ENCODE peak calls at places on chromosomes 16 and 17, in five cellular contexts. F is body of pancreas, S is adrenal gland, Z is fibroblast of the aortic adventitia, Q is A549. J is an unnamed sample.
A peak's percentile ranks its signal among the peaks of the same experiment; 100 is the strongest.

GRCh38 chr17:2386400-2387085 is 14.3 kb downstream of the MNT start:
- DNase-seq in S (no peak), Z (no peak), F (peak; percentile 52), Q (no peak), J (no peak)

GRCh38 chr17:41651625-41652460 is 27.5 kb upstream of the KRT17 start:
- DNase-seq in Z (no peak), F (peak; percentile 86), S (no peak), Q (no peak), J (no peak)

GRCh38 chr16:57593990-57594389 is 34.4 kb upstream of the ADGRG1 start:
- DNase-seq in S (no peak), Q (no peak), Z (no peak), F (no peak), J (no peak)

GRCh38 chr17:50108556-50108955 is 13.4 kb downstream of the PDK2 start:
- DNase-seq in Z (no peak), S (no peak), F (no peak), Q (no peak), J (no peak)

GRCh38 chr17:19248923-19249574 is 11.9 kb downstream of the EPN2 start:
- DNase-seq in S (peak; percentile 71), Z (peak; percentile 87), F (peak; percentile 35), Q (no peak), J (peak; percentile 10)

GRCh38 chr17:27559506-27559931 is 71.5 kb upstream of the LGALS9 start:
- DNase-seq in Z (peak; percentile 84), Q (no peak), S (no peak), F (no peak), J (no peak)

GRCh38 chr17:7832431-7832830 is 1.6 kb upstream of the KDM6B start:
- DNase-seq in F (no peak), S (no peak), Q (no peak), Z (no peak), J (no peak)

GRCh38 chr17:46264456-46265198 is 30.3 kb upstream of the LRRC37A start:
- DNase-seq in F (no peak), S (no peak), Q (peak; percentile 56), Z (peak; percentile 71), J (no peak)

GRCh38 chr17:46895171-46895570 is 27.8 kb upstream of the GOSR2 start:
- DNase-seq in S (no peak), Q (no peak), F (no peak), Z (no peak), J (no peak)

GRCh38 chr16:67917852-67918236 is 13.8 kb downstream of the CTRL start:
- DNase-seq in F (no peak), S (peak; percentile 89), Q (peak; percentile 88), Z (peak; percentile 39), J (no peak)

GRCh38 chr17:17419621-17420020 is 57.2 kb upstream of the MED9 start:
- DNase-seq in Z (no peak), F (no peak), S (no peak), Q (no peak), J (no peak)

GRCh38 chr17:27414271-27414670 is 42.0 kb upstream of the KSR1 start:
- DNase-seq in S (no peak), Z (peak; percentile 12), F (no peak), Q (no peak), J (no peak)

GRCh38 chr17:64781394-64781793 is 119.3 kb upstream of the SMURF2 start:
- DNase-seq in Q (no peak), Z (no peak), F (peak; percentile 44), S (peak; percentile 83), J (no peak)

GRCh38 chr16:87043273-87044030 is 273.7 kb downstream of the C16orf95 start:
- DNase-seq in Z (peak; percentile 83), F (peak; percentile 39), S (no peak), Q (no peak), J (no peak)

GRCh38 chr16:49857423-49858181 is 1.7 kb upstream of the ZNF423 start:
- DNase-seq in Q (peak; percentile 87), Z (peak; percentile 46), S (peak; percentile 77), F (peak; percentile 82), J (peak; percentile 80)

GRCh38 chr16:723695-724094 is 2.5 kb downstream of the CCDC78 start:
- DNase-seq in Q (no peak), S (no peak), F (no peak), Z (no peak), J (no peak)

GRCh38 chr16:414395-415169 is 10.9 kb upstream of the RAB11FIP3 start:
- DNase-seq in Z (no peak), F (no peak), S (no peak), Q (no peak), J (no peak)

GRCh38 chr17:28953444-28954118 is 2.3 kb upstream of the PHF12 start:
- DNase-seq in F (peak; percentile 50), Z (peak; percentile 49), S (peak; percentile 78), Q (peak; percentile 72), J (peak; percentile 67)

GRCh38 chr16:68362952-68363846 is 52.4 kb downstream of the PRMT7 start:
- DNase-seq in S (no peak), F (no peak), Z (no peak), Q (no peak), J (no peak)

GRCh38 chr17:7436556-7437368 is 1.5 kb downstream of the TMEM102 start:
- DNase-seq in Q (peak; percentile 87), Z (peak; percentile 63), S (peak; percentile 91), F (peak; percentile 91), J (peak; percentile 88)

GRCh38 chr16:22813946-22814325 is at the start of gene HS3ST2:
- DNase-seq in F (no peak), Q (no peak), Z (no peak), S (peak; percentile 74), J (peak; percentile 85)

GRCh38 chr16:66935319-66936011 is at the start of gene CES2:
- DNase-seq in F (peak; percentile 81), Z (peak; percentile 55), S (peak; percentile 90), Q (no peak), J (no peak)

GRCh38 chr17:47279062-47279801 is 25.6 kb downstream of the ITGB3 start:
- DNase-seq in F (peak; percentile 30), S (peak; percentile 71), Q (no peak), Z (peak; percentile 95), J (no peak)

GRCh38 chr17:59572301-59572924 is 7.0 kb downstream of the DHX40 start:
- DNase-seq in Q (no peak), Z (peak; percentile 33), S (no peak), F (no peak), J (no peak)

GRCh38 chr17:38325221-38325851 is 18.4 kb downstream of the GPR179 start:
- DNase-seq in F (no peak), Z (peak; percentile 22), S (no peak), Q (no peak), J (no peak)

GRCh38 chr16:11561440-11561797 is 25.3 kb downstream of the LITAF start:
- DNase-seq in Q (no peak), F (no peak), S (no peak), Z (no peak), J (no peak)

GRCh38 chr16:88672776-88673175 is 9.9 kb upstream of the MVD start:
- DNase-seq in F (no peak), Z (no peak), Q (peak; percentile 47), S (no peak), J (peak; percentile 63)
- TF ChIP-seq CTCF in F (peak; percentile 12), Z (peak; percentile 15), Q (peak; percentile 18), S (no peak), J (peak; percentile 22)

DNA sequence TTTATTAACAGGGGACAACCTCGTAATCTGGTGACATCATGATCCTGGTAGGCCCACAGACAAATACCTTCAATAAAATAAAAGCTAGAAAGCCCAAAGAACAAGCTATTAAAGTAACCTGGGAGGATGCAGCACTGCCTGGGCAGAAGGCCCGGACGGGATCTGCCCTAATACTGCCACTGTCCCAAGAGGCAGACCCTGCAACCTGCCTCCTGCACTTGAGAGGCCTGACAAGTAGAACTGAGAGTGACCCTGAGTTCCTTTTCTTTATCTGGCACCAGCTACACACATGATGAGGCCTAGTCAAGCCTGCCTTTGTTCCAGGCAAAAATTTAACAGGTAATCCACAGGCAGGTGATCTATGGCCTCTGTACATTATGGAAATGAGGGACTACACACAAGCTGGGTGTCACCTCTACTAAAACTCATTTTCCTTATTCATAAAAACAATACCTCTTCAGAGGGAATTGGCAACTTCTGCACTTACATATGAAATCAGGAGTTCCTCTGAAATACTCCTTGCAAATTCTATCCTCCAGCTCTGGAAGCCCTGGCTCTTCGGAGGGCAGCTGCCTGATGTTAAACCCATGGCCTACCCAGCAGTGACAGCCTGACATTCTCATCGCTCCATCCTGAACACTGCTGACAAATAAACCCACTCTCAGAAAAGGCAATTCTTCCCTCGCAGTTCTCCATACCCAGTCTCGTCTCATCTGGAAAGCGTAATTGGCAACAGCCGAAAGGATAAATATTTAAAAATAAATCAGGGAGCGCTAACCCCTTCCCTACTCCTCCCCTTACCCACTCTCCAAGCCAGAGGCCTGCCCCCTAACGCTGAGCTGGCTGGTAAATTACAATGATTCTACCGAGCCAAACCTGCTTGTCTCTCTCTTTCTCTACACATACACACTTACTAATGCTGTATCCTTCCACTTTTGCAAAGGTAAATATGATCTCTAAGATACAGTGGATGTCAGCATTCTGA is 2.5 kb upstream of the ZFHX3 start:
- DNase-seq in S (no peak), Z (peak; percentile 32), Q (no peak), F (no peak), J (no peak)
- TF ChIP-seq CTCF in S (no peak), Z (no peak), Q (no peak), F (no peak), J (no peak)

DNA sequence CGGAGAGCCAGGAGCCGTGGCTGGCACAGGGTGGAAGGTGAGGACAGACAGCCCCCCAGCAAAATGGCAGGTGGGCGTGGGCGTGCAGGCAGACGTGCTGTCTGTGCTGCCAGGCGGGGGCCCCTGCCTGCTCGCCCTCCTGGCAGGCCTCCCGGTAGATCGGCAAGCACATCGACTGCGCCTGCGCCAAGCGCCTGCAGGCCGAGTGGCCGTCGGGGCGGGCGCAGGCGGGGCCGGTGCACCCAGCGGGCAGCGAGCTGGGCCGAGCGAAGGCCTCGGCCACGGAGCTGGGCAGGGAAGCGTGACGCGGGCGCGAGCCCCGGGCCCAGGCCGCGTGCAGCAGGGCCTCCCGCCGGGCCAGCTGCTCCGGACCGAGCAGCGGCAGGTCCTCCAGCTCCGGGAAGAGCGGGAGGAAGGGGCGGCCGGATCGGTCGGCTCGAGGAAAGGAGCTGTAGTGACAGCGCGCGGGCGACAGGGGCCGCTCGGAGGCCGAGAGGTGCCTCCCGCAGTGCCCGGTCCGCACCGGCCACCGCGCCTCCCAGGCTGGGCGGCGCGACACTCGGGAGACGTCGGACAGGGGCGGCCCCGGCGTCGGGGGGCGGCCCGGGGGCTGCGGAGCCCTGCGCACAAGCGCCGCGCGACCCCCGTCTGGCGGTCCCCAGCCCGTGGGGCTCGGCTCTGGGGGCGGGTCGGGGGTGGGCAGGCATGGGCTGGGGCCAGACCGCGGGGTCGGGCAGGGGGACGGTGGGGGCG is 16.9 kb downstream of the GRIN2C start:
- DNase-seq in Q (peak; percentile 96), Z (peak; percentile 44), F (peak; percentile 81), S (peak; percentile 76), J (peak; percentile 85)
- TF ChIP-seq CTCF in Q (peak; percentile 63), Z (peak; percentile 45), F (peak; percentile 37), S (peak; percentile 77), J (peak; percentile 72)

GRCh38 chr16:13770436-13770835 is 149.5 kb upstream of the ERCC4 start:
- DNase-seq in F (no peak), S (no peak), Q (no peak), Z (no peak), J (no peak)

GRCh38 chr16:13772782-13773181 is 147.2 kb upstream of the ERCC4 start:
- DNase-seq in Z (no peak), S (no peak), Q (no peak), F (no peak), J (no peak)

GRCh38 chr16:13766334-13766733 is 153.6 kb upstream of the ERCC4 start:
- DNase-seq in Z (no peak), S (no peak), Q (no peak), F (no peak), J (no peak)

DNA sequence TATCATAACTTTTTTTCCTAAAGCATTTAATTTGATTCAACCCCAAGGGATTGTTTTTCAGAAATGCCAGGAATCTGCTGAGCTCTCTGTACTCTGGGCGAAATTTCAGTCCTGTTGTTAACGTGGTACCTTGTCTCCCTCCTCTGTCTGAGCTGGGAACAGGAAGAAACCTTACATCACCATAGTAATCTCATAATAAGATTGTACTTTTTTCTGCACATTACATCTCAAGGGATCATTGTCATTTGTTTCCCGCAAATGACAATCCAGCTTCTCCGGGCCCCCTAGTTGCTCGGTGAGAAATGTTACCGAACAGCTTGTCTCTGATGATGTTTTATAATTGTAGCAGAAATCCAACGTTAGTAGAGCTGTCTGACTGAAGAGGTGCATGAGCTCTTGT is 152.7 kb upstream of the ERCC4 start:
- DNase-seq in Z (no peak), F (no peak), Q (no peak), S (no peak), J (no peak)
- TF ChIP-seq CTCF in Z (no peak), F (peak; percentile 42), Q (no peak), S (peak; percentile 33), J (no peak)

J was measured in glutamatergic neuron.